ENCODE peak calls at places on chromosome 18, in seven cellular contexts. V is ovary; Z is uterus; U is small intestine; S is neural progenitor cell; M is mammary epithelial cell; N is effector memory CD4-positive, alpha-beta T cell. Y is an unnamed sample.

GRCh38 chr18:59021500-59021899 is 118.2 kb upstream of the SEC11C start:
- DNase-seq in Z (no peak), U (peak; percentile 13), N (no peak), M (no peak), S (no peak), V (no peak), Y (peak; percentile 50)

GRCh38 chr18:4040391-4041172 is 414.5 kb downstream of the DLGAP1 start:
- DNase-seq in M (peak; percentile 7), N (no peak), Z (no peak), S (peak; percentile 2), V (no peak), U (no peak), Y (no peak)

GRCh38 chr18:76005632-76006031 is 489.4 kb downstream of the ZNF516 start:
- DNase-seq in M (no peak), V (no peak), U (no peak), Z (no peak), N (no peak), S (no peak), Y (no peak)

GRCh38 chr18:11387880-11388279 is 221.5 kb upstream of the SLC35G4 start:
- DNase-seq in S (peak; percentile 46), N (no peak), M (peak; percentile 18), Z (no peak), V (no peak), U (peak; percentile 8), Y (no peak)

GRCh38 chr18:52694804-52695203 is 354.8 kb downstream of the DCC start:
- DNase-seq in S (peak; percentile 42), N (no peak), Z (no peak), V (no peak), M (no peak), U (peak; percentile 10), Y (peak; percentile 43)

GRCh38 chr18:75213610-75214009 is 3.0 kb downstream of the TSHZ1 start:
- DNase-seq in M (no peak), Z (no peak), S (no peak), V (no peak), U (peak; percentile 65), N (no peak), Y (peak; percentile 47)

GRCh38 chr18:26940744-26941398 is 75.4 kb upstream of the AQP4 start:
- DNase-seq in M (no peak), V (no peak), U (no peak), Z (no peak), S (no peak), N (no peak), Y (no peak)

GRCh38 chr18:59929621-59930295 is 30.0 kb downstream of the PMAIP1 start:
- DNase-seq in N (no peak), Z (no peak), V (no peak), S (no peak), M (no peak), U (no peak), Y (no peak)

GRCh38 chr18:59268722-59269562 is 4.3 kb downstream of the RAX start:
- DNase-seq in M (no peak), V (no peak), S (peak; percentile 91), U (peak; percentile 12), N (no peak), Z (no peak), Y (peak; percentile 56)

GRCh38 chr18:62069556-62069955 is 117.3 kb downstream of the PIGN start:
- DNase-seq in V (no peak), S (no peak), N (no peak), Z (no peak), M (peak; percentile 13), U (no peak), Y (peak; percentile 64)

GRCh38 chr18:22210331-22210754 is 41.0 kb downstream of the GATA6 start:
- DNase-seq in Z (no peak), S (no peak), M (peak; percentile 38), N (no peak), V (no peak), U (peak; percentile 93), Y (no peak)

GRCh38 chr18:40366521-40366920 is 1588.5 kb upstream of the PIK3C3 start:
- DNase-seq in N (no peak), S (no peak), V (no peak), U (no peak), M (no peak), Z (no peak), Y (no peak)

GRCh38 chr18:55811964-55812363 is 224.0 kb upstream of the TCF4 start:
- DNase-seq in M (no peak), S (no peak), V (no peak), U (no peak), N (no peak), Z (no peak), Y (no peak)

GRCh38 chr18:31489311-31489710 is 8.7 kb upstream of the DSG2 start:
- DNase-seq in U (peak; percentile 66), V (no peak), N (no peak), Z (no peak), S (no peak), M (peak; percentile 67), Y (no peak)

GRCh38 chr18:22552254-22552653 is 134.5 kb upstream of the CTAGE1 start:
- DNase-seq in U (no peak), V (no peak), M (peak; percentile 26), N (no peak), S (no peak), Z (no peak), Y (no peak)

GRCh38 chr18:34651586-34652369 is 58.3 kb upstream of the DTNA start:
- DNase-seq in V (no peak), U (no peak), Z (no peak), M (no peak), S (no peak), N (no peak), Y (no peak)

GRCh38 chr18:33513027-33513426 is 65.0 kb upstream of the ASXL3 start:
- DNase-seq in N (no peak), U (no peak), Z (no peak), S (no peak), M (no peak), V (no peak), Y (no peak)

GRCh38 chr18:50877545-50878265 is 1.2 kb upstream of the ME2 start:
- DNase-seq in M (no peak), V (no peak), Z (no peak), S (no peak), U (peak; percentile 86), N (no peak), Y (no peak)

GRCh38 chr18:58195278-58195721 is 151.3 kb downstream of the NEDD4L start:
- DNase-seq in M (peak; percentile 73), Z (peak; percentile 28), N (no peak), S (peak; percentile 41), U (peak; percentile 65), V (peak; percentile 42), Y (no peak)

GRCh38 chr18:48929951-48930713 is 20.6 kb downstream of the SMAD7 start:
- DNase-seq in M (no peak), V (peak; percentile 75), N (no peak), U (peak; percentile 94), S (peak; percentile 53), Z (no peak), Y (peak; percentile 88)

GRCh38 chr18:63317982-63318881 is 1.3 kb downstream of the BCL2 start:
- DNase-seq in S (peak; percentile 78), Z (peak; percentile 80), N (peak; percentile 76), V (peak; percentile 77), M (peak; percentile 15), U (peak; percentile 75), Y (peak; percentile 23)

GRCh38 chr18:2978626-2979025 is 34.3 kb downstream of the LPIN2 start:
- DNase-seq in M (peak; percentile 50), U (no peak), S (no peak), V (no peak), Z (no peak), N (no peak), Y (peak; percentile 75)
- H3K4me1 ChIP-seq in M (peaks cover 10% of the 10 kb centered on the region), U (peaks cover 14% of the 10 kb centered on the region), S (peaks cover 17% of the 10 kb centered on the region), V (peaks cover 32% of the 10 kb centered on the region), Z (peaks cover 8% of the 10 kb centered on the region), N (peaks cover 41% of the 10 kb centered on the region), Y (peaks cover 61% of the 10 kb centered on the region)

GRCh38 chr18:77103991-77104521 is 28.5 kb downstream of the MBP start:
- DNase-seq in V (no peak), Z (no peak), U (peak; percentile 91), M (no peak), N (no peak), S (no peak), Y (no peak)

GRCh38 chr18:77105680-77106079 is 26.9 kb downstream of the MBP start:
- DNase-seq in N (no peak), U (no peak), S (no peak), V (no peak), M (no peak), Z (no peak), Y (no peak)

GRCh38 chr18:77106331-77106730 is 26.3 kb downstream of the MBP start:
- DNase-seq in N (peak; percentile 69), V (no peak), Z (no peak), U (peak; percentile 45), S (no peak), M (no peak), Y (no peak)

GRCh38 chr18:77103181-77103875 is 29.3 kb downstream of the MBP start:
- DNase-seq in Z (no peak), M (no peak), N (no peak), U (no peak), S (no peak), V (no peak), Y (peak; percentile 68)

DNA sequence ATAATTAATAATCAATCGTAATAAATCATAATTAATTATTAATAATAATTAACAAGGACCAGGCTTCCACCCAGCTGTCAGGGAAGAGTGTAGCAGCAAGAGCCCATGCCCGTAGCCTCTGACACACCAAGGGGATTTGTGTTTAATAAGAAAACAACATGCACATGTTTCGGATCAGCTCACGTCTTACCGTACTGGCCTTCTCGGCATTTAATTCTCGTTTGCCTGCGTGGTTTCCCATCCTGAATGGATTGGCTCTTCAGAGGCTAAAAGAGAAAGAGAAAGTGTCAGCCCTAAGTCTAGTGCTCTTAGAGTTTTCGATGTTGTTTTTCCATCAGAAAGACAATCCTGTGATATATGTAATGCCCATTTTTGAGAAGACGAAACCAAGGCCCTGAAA is 27.6 kb downstream of the MBP start:
- DNase-seq in S (no peak), Z (no peak), V (no peak), N (no peak), U (no peak), M (no peak), Y (no peak)
- H3K27me3 ChIP-seq in S (no peaks in the 10 kb centered on the region), Z (no peaks in the 10 kb centered on the region), V (no peaks in the 10 kb centered on the region), N (no peaks in the 10 kb centered on the region), U (no peaks in the 10 kb centered on the region), M (no peaks in the 10 kb centered on the region), Y (no peaks in the 10 kb centered on the region)

GRCh38 chr18:67651438-67651837 is 134.9 kb upstream of the DSEL start:
- DNase-seq in Z (no peak), S (no peak), M (no peak), N (no peak), V (no peak), U (no peak), Y (no peak)
- H3K4me3 ChIP-seq in Z (no peak overlapping the region), S (no peak overlapping the region), M (no peak overlapping the region), N (no peak overlapping the region), V (no peak overlapping the region), U (no peak overlapping the region), Y (peak overlapping the region; percentile 76)

DNA sequence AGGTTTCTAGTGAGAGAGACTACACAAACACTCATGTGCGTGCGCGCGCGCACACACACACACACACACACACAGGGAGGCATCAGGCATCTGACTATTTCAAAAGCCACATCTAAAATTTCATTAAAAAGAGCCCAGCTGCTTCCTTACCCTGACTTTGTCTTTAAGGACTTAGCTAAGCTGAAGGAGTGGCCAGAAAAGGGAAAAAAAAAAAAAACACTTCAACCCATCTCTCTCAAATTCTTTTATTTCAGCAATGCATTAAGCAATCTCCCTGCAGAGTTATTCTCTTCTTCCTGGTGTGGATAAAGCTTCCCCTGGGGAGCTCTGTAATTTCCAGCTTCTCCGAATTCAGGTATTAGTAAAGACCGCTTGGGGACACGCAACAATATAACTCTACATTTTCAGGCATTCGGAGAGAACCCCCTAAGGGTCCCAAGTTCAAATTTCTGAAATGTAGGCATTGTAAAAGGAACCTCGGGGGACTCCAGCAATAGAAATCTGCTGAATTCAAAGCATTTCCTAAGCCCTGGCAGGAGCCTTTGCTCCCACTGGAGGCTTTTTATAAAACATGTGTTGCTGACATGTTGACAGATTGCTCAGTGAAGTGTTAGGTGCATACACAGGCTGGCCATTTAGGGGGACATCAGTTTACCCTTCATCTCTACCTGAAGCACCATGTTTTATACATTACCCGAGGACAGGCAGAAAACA is 66.9 kb downstream of the ZNF521 start:
- DNase-seq in N (no peak), Z (peak; percentile 61), S (peak; percentile 39), V (peak; percentile 36), U (no peak), M (no peak), Y (peak; percentile 83)
- H3K4me1 ChIP-seq in N (no peaks in the 10 kb centered on the region), Z (peaks cover 8% of the 10 kb centered on the region), S (peaks cover 90% of the 10 kb centered on the region), V (peaks cover 6% of the 10 kb centered on the region), U (no peaks in the 10 kb centered on the region), M (peaks cover 17% of the 10 kb centered on the region), Y (peaks cover 54% of the 10 kb centered on the region)

Y was measured in adipocyte.